ENCODE peak calls at places on chromosome 12, in eight cellular contexts. L is GM12865; D is activated CD4-positive, CD25-positive, alpha-beta regulatory T cell; B is omental fat pad; O is T-helper 22 cell; R is GM10248; K is CD4-positive, CD25-positive, alpha-beta regulatory T cell; M is AG08396. T is an unnamed sample.

GRCh38 chr12:29167410-29167809 is 18.3 kb downstream of the FAR2 start:
- DNase-seq in L (no peak), O (no peak), D (no peak), M (no peak), R (no peak), B (no peak), K (no peak), T (no peak)

GRCh38 chr12:29113101-29113500 is 36.0 kb upstream of the FAR2 start:
- DNase-seq in B (no peak), O (no peak), K (no peak), R (no peak), M (no peak), L (no peak), D (no peak), T (no peak)

GRCh38 chr12:69240625-69240984 is 1.2 kb downstream of the CPSF6 start:
- DNase-seq in D (no peak), M (no peak), L (peak), O (peak), K (peak), R (peak), B (no peak), T (no peak)

GRCh38 chr12:106127289-106128126 is 11.2 kb downstream of the NUAK1 start:
- DNase-seq in K (no peak), R (no peak), D (no peak), O (no peak), M (no peak), B (no peak), L (no peak), T (no peak)

GRCh38 chr12:64820593-64820992 is 3.9 kb upstream of the TBC1D30 start:
- DNase-seq in K (no peak), O (no peak), D (no peak), R (no peak), L (no peak), M (no peak), B (no peak), T (no peak)

GRCh38 chr12:76706099-76706498 is 57.8 kb upstream of the ZDHHC17 start:
- DNase-seq in K (no peak), O (no peak), B (no peak), D (no peak), L (peak), M (no peak), R (no peak), T (no peak)

GRCh38 chr12:25504744-25505143 is 48.3 kb downstream of the LMNTD1 start:
- DNase-seq in B (no peak), K (no peak), D (no peak), M (no peak), R (no peak), O (no peak), L (no peak), T (no peak)

GRCh38 chr12:75881910-75882309 is 149.7 kb downstream of the PHLDA1 start:
- DNase-seq in B (no peak), M (no peak), D (no peak), K (no peak), L (no peak), R (no peak), O (no peak), T (no peak)

GRCh38 chr12:121214171-121214777 is 4.3 kb downstream of the P2RX4 start:
- DNase-seq in K (no peak), O (no peak), M (no peak), L (peak), R (no peak), D (peak), B (no peak), T (no peak)

GRCh38 chr12:124636138-124636968 is 68.9 kb upstream of the NCOR2 start:
- DNase-seq in K (peak), L (peak), B (no peak), O (no peak), D (peak), R (no peak), M (peak), T (no peak)

GRCh38 chr12:6444704-6445688 is at the start of gene CD27:
- DNase-seq in M (no peak), L (peak), K (peak), B (no peak), O (no peak), R (no peak), D (no peak), T (no peak)

GRCh38 chr12:48601013-48601756 is 31.3 kb upstream of the LALBA start:
- DNase-seq in O (no peak), K (no peak), D (no peak), B (no peak), M (no peak), R (peak), L (peak), T (no peak)

GRCh38 chr12:58171914-58172313 is 230.5 kb downstream of the ATP23 start:
- DNase-seq in B (no peak), O (no peak), K (no peak), L (no peak), R (no peak), D (no peak), M (no peak), T (no peak)

GRCh38 chr12:132470417-132470816 is 19.5 kb upstream of the FBRSL1 start:
- DNase-seq in M (no peak), K (no peak), R (no peak), B (no peak), O (no peak), D (no peak), L (no peak), T (no peak)

GRCh38 chr12:89690925-89691324 is 17.7 kb downstream of the ATP2B1 start:
- DNase-seq in B (no peak), D (no peak), M (peak), L (no peak), R (no peak), K (no peak), O (no peak), T (no peak)

GRCh38 chr12:10739157-10740118 is 16.3 kb upstream of the YBX3 start:
- DNase-seq in D (no peak), L (no peak), M (no peak), O (no peak), B (no peak), K (no peak), R (no peak), T (no peak)

GRCh38 chr12:4910502-4911315 is 1.0 kb downstream of the KCNA1 start:
- DNase-seq in D (no peak), O (no peak), K (no peak), B (no peak), L (peak), R (peak), M (peak), T (no peak)

GRCh38 chr12:66636771-66637170 is 42.1 kb downstream of the GRIP1 start:
- DNase-seq in O (no peak), R (no peak), B (no peak), L (no peak), M (no peak), K (no peak), D (no peak), T (no peak)

GRCh38 chr12:60522684-60523083 is 926.9 kb downstream of the SLC16A7 start:
- DNase-seq in R (no peak), B (no peak), M (no peak), K (no peak), D (no peak), O (no peak), L (no peak), T (no peak)

GRCh38 chr12:89504560-89505346 is 19.8 kb downstream of the GALNT4 start:
- DNase-seq in L (no peak), D (no peak), O (no peak), K (no peak), B (no peak), R (no peak), M (no peak), T (no peak)

GRCh38 chr12:75591628-75592027 is 80.2 kb upstream of the KRR1 start:
- DNase-seq in K (no peak), B (no peak), O (no peak), R (no peak), L (no peak), M (no peak), D (no peak), T (no peak)

GRCh38 chr12:79959484-79959883 is 24.6 kb upstream of the PPP1R12A start:
- DNase-seq in O (no peak), M (no peak), R (no peak), K (no peak), D (no peak), L (no peak), B (no peak), T (no peak)

GRCh38 chr12:94638521-94638920 is 11.8 kb downstream of the TMCC3 start:
- DNase-seq in O (no peak), D (no peak), K (no peak), B (no peak), R (no peak), M (no peak), L (no peak), T (no peak)

GRCh38 chr12:92290016-92290685 is 144.5 kb upstream of the BTG1 start:
- DNase-seq in B (no peak), K (no peak), M (peak), L (no peak), O (no peak), R (no peak), D (no peak), T (no peak)

GRCh38 chr12:52691076-52691764 is 11.0 kb upstream of the KRT1 start:
- DNase-seq in O (no peak), R (no peak), K (peak), B (no peak), D (no peak), L (no peak), M (no peak), T (no peak)

GRCh38 chr12:3138896-3139590 is 61.9 kb downstream of the TSPAN9 start:
- DNase-seq in R (no peak), K (no peak), M (no peak), O (no peak), D (no peak), B (no peak), L (no peak), T (no peak)

GRCh38 chr12:53096089-53096741 is 1.3 kb upstream of the IGFBP6 start:
- DNase-seq in K (no peak), M (peak), O (no peak), B (no peak), L (no peak), D (no peak), R (no peak), T (peak)

GRCh38 chr12:69875416-69875815 is 50.4 kb downstream of the MYRFL start:
- DNase-seq in L (no peak), M (no peak), D (no peak), B (no peak), R (no peak), K (no peak), O (no peak), T (no peak)

GRCh38 chr12:94037444-94037843 is 110.9 kb upstream of the PLXNC1 start:
- DNase-seq in O (no peak), R (no peak), M (no peak), K (no peak), B (no peak), D (no peak), L (no peak), T (no peak)

GRCh38 chr12:96061864-96062453 is 26.6 kb upstream of the LTA4H start:
- DNase-seq in R (peak), M (peak), L (peak), K (peak), D (peak), B (peak), O (peak), T (no peak)

GRCh38 chr12:69570545-69571399 is 14.5 kb upstream of the CCT2 start:
- DNase-seq in B (peak), L (peak), D (peak), M (peak), O (peak), R (peak), K (peak), T (no peak)

GRCh38 chr12:30964896-30965612 is 38.5 kb downstream of the TSPAN11 start:
- DNase-seq in L (no peak), K (no peak), O (no peak), M (no peak), D (no peak), B (no peak), R (no peak), T (no peak)

GRCh38 chr12:105741786-105742566 is 396.8 kb downstream of the NUAK1 start:
- DNase-seq in L (no peak), R (no peak), D (no peak), O (no peak), K (no peak), B (no peak), M (peak), T (no peak)

GRCh38 chr12:132480620-132481132 is 9.3 kb upstream of the FBRSL1 start:
- DNase-seq in L (no peak), K (no peak), O (no peak), R (no peak), B (no peak), D (no peak), M (no peak), T (no peak)

GRCh38 chr12:123268850-123269249 is 2.8 kb downstream of the CDK2AP1 start:
- DNase-seq in D (no peak), R (no peak), K (no peak), B (no peak), L (no peak), M (no peak), O (no peak), T (no peak)

GRCh38 chr12:117038919-117039318 is 60.3 kb downstream of the TESC start:
- DNase-seq in R (no peak), L (no peak), K (no peak), B (no peak), M (no peak), D (no peak), O (no peak), T (no peak)

GRCh38 chr12:10310926-10311705 is 3.4 kb downstream of the KLRD1 start:
- DNase-seq in L (no peak), R (no peak), B (no peak), D (no peak), O (no peak), K (no peak), M (no peak), T (no peak)